ENCODE peak calls at places on chromosomes 11 and 22, in four cellular contexts. C, P, J and W are unnamed samples.
A peak's percentile ranks its signal among the peaks of the same experiment; 100 is the strongest.

GRCh38 chr11:65438257-65439151 is 15.9 kb downstream of the NEAT1 start:
- DNase-seq in C (no peak), P (no peak), J (no peak), W (no peak)

GRCh38 chr11:61347916-61348461 is 13.7 kb downstream of the CYB561A3 start:
- DNase-seq in J (no peak), C (no peak), P (no peak), W (no peak)

GRCh38 chr11:8059571-8060011 is 21.4 kb upstream of the TUB start:
- DNase-seq in J (no peak), P (no peak), C (no peak), W (no peak)

GRCh38 chr11:10818594-10818993 is 9.9 kb upstream of the EIF4G2 start:
- DNase-seq in C (no peak), P (no peak), J (no peak), W (no peak)

GRCh38 chr22:21942407-21942895 is 10.2 kb downstream of the PPM1F start:
- DNase-seq in C (peak; percentile 90), P (no peak), J (no peak), W (no peak)

GRCh38 chr11:393219-394033 is 583 bp upstream of the PKP3 start:
- DNase-seq in P (no peak), C (no peak), J (no peak), W (no peak)

GRCh38 chr11:44619931-44620725 is 54.7 kb downstream of the CD82 start:
- DNase-seq in J (no peak), P (no peak), C (no peak), W (no peak)

GRCh38 chr11:73757598-73757997 is 3.3 kb downstream of the RAB6A start:
- DNase-seq in P (no peak), C (no peak), J (no peak), W (no peak)

GRCh38 chr22:45268958-45269844 is 15.5 kb upstream of the UPK3A start:
- DNase-seq in P (peak; percentile 95), J (peak; percentile 98), C (peak; percentile 89), W (peak; percentile 93)

GRCh38 chr11:65060913-65061408 is 2.6 kb upstream of the NAALADL1 start:
- DNase-seq in C (no peak), J (no peak), P (peak; percentile 55), W (no peak)

GRCh38 chr11:61140416-61140815 is 20.8 kb downstream of the VPS37C start:
- DNase-seq in J (no peak), P (no peak), C (no peak), W (no peak)

GRCh38 chr11:34602245-34602644 is 18.6 kb upstream of the EHF start:
- DNase-seq in J (no peak), C (no peak), P (no peak), W (no peak)

GRCh38 chr11:107659310-107659709 is 52.5 kb downstream of the SLN start:
- DNase-seq in C (no peak), P (no peak), J (no peak), W (no peak)

GRCh38 chr11:63837027-63837688 is 1.8 kb upstream of the MARK2 start:
- DNase-seq in C (peak; percentile 57), J (peak; percentile 75), P (peak; percentile 90), W (peak; percentile 81)

GRCh38 chr11:61375709-61376108 is 13.5 kb downstream of the TMEM138 start:
- DNase-seq in C (no peak), P (no peak), J (no peak), W (no peak)

GRCh38 chr22:42553475-42554361 is at the start of gene SERHL2:
- DNase-seq in C (peak; percentile 98), J (peak; percentile 99), P (peak; percentile 93), W (peak; percentile 97)

GRCh38 chr11:73239111-73239521 is 21.0 kb downstream of the P2RY2 start:
- DNase-seq in P (no peak), J (no peak), C (no peak), W (no peak)

GRCh38 chr22:18978506-18978905 is 42.4 kb upstream of the PRODH start:
- DNase-seq in P (no peak), J (no peak), C (no peak), W (no peak)

GRCh38 chr11:2542406-2542805 is 97.6 kb downstream of the KCNQ1 start:
- DNase-seq in C (no peak), P (no peak), J (no peak), W (peak; percentile 5)

GRCh38 chr11:73996161-73996747 is 12.6 kb downstream of the UCP3 start:
- DNase-seq in C (no peak), P (no peak), J (no peak), W (no peak)

GRCh38 chr11:202490-202889 is 4.7 kb downstream of the BET1L start:
- DNase-seq in C (no peak), P (no peak), J (no peak), W (no peak)

GRCh38 chr11:83409891-83410290 is 123.7 kb upstream of the CCDC90B start:
- DNase-seq in P (no peak), J (no peak), C (peak; percentile 15), W (no peak)

GRCh38 chr22:46568102-46568809 is 30.8 kb upstream of the CELSR1 start:
- DNase-seq in J (no peak), P (peak; percentile 10), C (no peak), W (no peak)

GRCh38 chr11:102832612-102833011 is 10.8 kb downstream of the MMP3 start:
- DNase-seq in J (no peak), C (no peak), P (no peak), W (no peak)

GRCh38 chr11:102829671-102830070 is 13.7 kb downstream of the MMP3 start:
- DNase-seq in J (no peak), C (no peak), P (no peak), W (no peak)

GRCh38 chr11:102830328-102830727 is 13.1 kb downstream of the MMP3 start:
- DNase-seq in J (no peak), P (no peak), C (no peak), W (no peak)

GRCh38 chr11:102831709-102832492 is 11.5 kb downstream of the MMP3 start:
- DNase-seq in C (no peak), P (no peak), J (no peak), W (no peak)

GRCh38 chr11:102831128-102831708 is 12.2 kb downstream of the MMP3 start:
- DNase-seq in P (peak; percentile 69), J (peak; percentile 8), C (peak; percentile 23), W (peak; percentile 35)
- TF ChIP-seq CTCF in P (peak; percentile 63), J (no peak), C (peak; percentile 22), W (no peak)

DNA sequence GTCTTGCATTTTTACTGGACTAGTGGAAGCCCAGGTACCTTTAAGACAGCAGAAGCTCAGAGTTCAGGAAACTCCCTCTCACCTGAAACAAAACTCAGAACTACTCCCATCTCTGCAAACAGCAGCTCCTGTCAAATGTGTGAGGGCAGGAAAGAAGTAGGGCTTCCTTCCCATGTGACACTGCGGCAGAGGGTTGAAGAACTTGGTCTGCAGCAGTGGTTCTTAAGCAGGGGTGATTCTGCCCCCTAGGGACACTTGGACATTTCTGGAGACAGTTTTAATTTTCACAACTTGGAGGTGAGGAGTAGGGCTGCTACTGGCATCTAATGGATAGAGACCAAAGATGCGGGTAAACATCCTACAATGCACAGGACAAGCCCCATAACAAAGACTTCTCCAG is 63.4 kb downstream of the RCN1 start:
- DNase-seq in C (no peak), J (no peak), P (no peak), W (no peak)
- TF ChIP-seq CTCF in C (no peak), J (no peak), P (peak; percentile 27), W (no peak)

GRCh38 chr11:62546244-62546936 is at the start of gene AHNAK:
- DNase-seq in J (peak; percentile 82), P (peak; percentile 86), C (peak; percentile 91), W (peak; percentile 60)

GRCh38 chr11:62546937-62547625 is 475 bp upstream of the AHNAK start:
- DNase-seq in C (peak; percentile 39), J (peak; percentile 47), P (peak; percentile 62), W (no peak)

GRCh38 chr11:62543680-62544444 is 2.7 kb downstream of the AHNAK start:
- DNase-seq in C (no peak), P (no peak), J (no peak), W (no peak)

GRCh38 chr11:62544521-62545436 is 1.8 kb downstream of the AHNAK start:
- DNase-seq in J (peak; percentile 35), P (peak; percentile 39), C (peak; percentile 48), W (no peak)

GRCh38 chr11:62545437-62546243 is 966 bp downstream of the AHNAK start:
- DNase-seq in P (peak; percentile 87), J (peak; percentile 80), C (peak; percentile 97), W (no peak)
- TF ChIP-seq CTCF in P (peak; percentile 12), J (no peak), C (no peak), W (no peak)

DNA sequence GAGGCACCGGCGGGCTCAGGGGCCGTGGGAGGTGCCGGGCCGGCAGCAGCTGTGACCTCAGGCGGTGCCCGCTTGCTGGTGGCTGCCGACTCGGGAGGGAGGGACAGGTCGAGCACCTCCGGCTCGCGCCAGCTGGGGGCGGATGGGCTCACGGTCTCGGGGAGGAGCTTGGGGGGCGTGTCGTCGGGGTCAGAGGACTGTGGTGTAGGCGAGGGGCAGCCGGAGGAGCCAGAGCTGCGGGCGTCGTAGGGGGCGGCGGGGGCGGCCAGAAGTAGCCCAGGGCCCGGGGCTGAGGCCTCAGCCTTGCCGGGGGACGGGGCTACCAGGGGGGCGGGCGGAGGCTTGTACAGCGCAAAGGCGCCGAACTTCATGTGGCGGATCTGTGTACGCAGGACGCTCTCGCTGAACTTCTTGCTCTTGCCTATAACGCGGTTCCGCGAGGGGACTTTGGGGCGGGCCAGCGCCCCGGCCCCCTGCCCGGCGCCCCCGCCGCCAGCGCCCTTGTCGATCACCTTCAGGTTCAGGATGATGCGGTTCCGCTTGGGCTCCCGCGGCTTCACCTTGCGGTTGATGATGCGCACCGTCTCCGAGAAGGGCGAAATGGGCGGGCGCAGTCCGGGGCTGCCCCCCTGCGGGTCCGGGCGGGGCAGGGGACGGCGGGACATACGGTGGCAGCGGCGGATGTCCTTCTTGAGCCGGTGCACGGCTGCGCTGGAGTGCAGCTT is 5.5 kb downstream of the CBX6 start:
- DNase-seq in J (no peak), C (no peak), P (peak; percentile 77), W (peak; percentile 82)
- TF ChIP-seq CTCF in J (no peak), C (no peak), P (peak; percentile 8), W (no peak)

DNA sequence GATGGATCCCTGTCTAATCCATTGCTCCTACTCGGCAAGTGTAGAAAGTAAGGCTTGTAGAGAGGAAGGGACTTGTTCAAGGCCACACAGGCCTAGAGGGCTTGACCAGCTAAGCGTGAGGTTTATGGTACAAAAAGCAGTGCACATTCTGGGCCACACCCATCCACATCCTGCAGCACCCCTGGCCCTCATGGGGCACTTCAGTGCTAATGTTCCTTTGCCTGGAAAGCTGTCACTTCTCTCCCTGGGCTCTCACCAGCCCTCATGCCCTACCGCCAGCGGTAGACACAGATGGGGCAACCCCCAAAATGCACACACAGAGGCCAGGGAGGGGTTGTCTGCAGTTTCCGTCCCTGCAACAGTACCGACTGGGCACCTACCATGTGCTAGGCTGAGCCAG is 7.1 kb upstream of the MGAT3 start:
- DNase-seq in J (no peak), C (no peak), P (no peak), W (no peak)
- TF ChIP-seq CTCF in J (no peak), C (no peak), P (no peak), W (no peak)

GRCh38 chr22:38214248-38215056 is 12.7 kb downstream of the MAFF start:
- DNase-seq in P (peak; percentile 88), J (peak; percentile 88), C (peak; percentile 77), W (peak; percentile 84)
- TF ChIP-seq CTCF in P (peak; percentile 27), J (no peak), C (peak; percentile 20), W (no peak)